ENCODE peak calls at places on chromosome 11, in nine cellular contexts. F is IMR-90, Q is transverse colon, Z is heart left ventricle, Y is GM12878, H is thyroid gland, U is right lobe of liver, V is A549, M is tibial nerve. D is an unnamed sample.

GRCh38 chr11:9859491-9860305 is 195.8 kb downstream of the SWAP70 start:
- DNase-seq in V (no peak), F (peak; percentile 62), U (no peak), Q (no peak), M (no peak), Z (no peak), H (no peak), Y (no peak), D (no peak)

GRCh38 chr11:19498986-19499669 is 213.5 kb upstream of the NAV2 start:
- DNase-seq in Y (no peak), F (peak; percentile 58), Q (no peak), Z (no peak), U (no peak), V (peak; percentile 6), H (peak; percentile 56), M (no peak), D (no peak)

GRCh38 chr11:86551286-86551685 is 121.1 kb downstream of the ME3 start:
- DNase-seq in Y (peak; percentile 1), H (peak; percentile 11), M (no peak), Z (no peak), U (no peak), Q (no peak), F (peak; percentile 95), V (peak; percentile 64), D (no peak)

GRCh38 chr11:100629671-100630070 is 57.4 kb upstream of the ARHGAP42 start:
- DNase-seq in U (no peak), V (peak; percentile 47), F (no peak), M (no peak), Q (no peak), Y (no peak), H (no peak), Z (no peak), D (no peak)

GRCh38 chr11:112540261-112540660 is 279.6 kb upstream of the PLET1 start:
- DNase-seq in Y (no peak), H (no peak), U (no peak), F (no peak), Q (no peak), Z (no peak), M (no peak), V (no peak), D (no peak)

GRCh38 chr11:104338186-104338585 is 174.2 kb upstream of the PDGFD start:
- DNase-seq in F (peak; percentile 15), U (no peak), Q (no peak), Z (no peak), M (no peak), V (no peak), H (no peak), Y (no peak), D (no peak)

GRCh38 chr11:71298016-71298550 is 45.7 kb upstream of the SHANK2 start:
- DNase-seq in U (no peak), Y (no peak), Z (no peak), M (no peak), Q (no peak), V (no peak), H (no peak), F (no peak), D (no peak)

GRCh38 chr11:117387992-117388765 is 60.5 kb downstream of the CEP164 start:
- DNase-seq in H (no peak), Y (no peak), V (no peak), M (no peak), U (peak; percentile 11), F (peak; percentile 77), Q (no peak), Z (no peak), D (no peak)

GRCh38 chr11:68687986-68688385 is 3.6 kb downstream of the GAL start:
- DNase-seq in H (no peak), Y (no peak), F (no peak), U (no peak), Z (no peak), M (no peak), V (no peak), Q (no peak), D (no peak)

GRCh38 chr11:33835143-33835878 is 56.6 kb downstream of the LMO2 start:
- DNase-seq in V (peak; percentile 69), F (peak; percentile 76), Z (no peak), U (no peak), Y (peak; percentile 3), Q (no peak), M (no peak), H (no peak), D (no peak)

GRCh38 chr11:122655527-122656072 is at the start of gene UBASH3B:
- DNase-seq in V (peak; percentile 84), F (peak; percentile 89), Q (peak; percentile 81), M (peak; percentile 48), Y (no peak), H (peak; percentile 80), U (peak; percentile 84), Z (peak; percentile 84), D (peak; percentile 78)
- TF ChIP-seq POLR2A in V (peak; percentile 77), F (peak; percentile 96), Q (peak; percentile 47), M (peak; percentile 26), Y (no peak), H (peak; percentile 54), U (peak; percentile 77), Z (peak; percentile 45), D (peak; percentile 36)

GRCh38 chr11:119728651-119729580 is at the start of gene NECTIN1:
- DNase-seq in Q (peak; percentile 91), H (peak; percentile 87), F (peak; percentile 79), Z (peak; percentile 93), V (peak; percentile 75), M (peak; percentile 80), Y (no peak), U (peak; percentile 91), D (peak; percentile 94)
- TF ChIP-seq POLR2A in Q (peak; percentile 69), H (peak; percentile 97), F (peak; percentile 57), Z (peak; percentile 79), V (peak; percentile 85), M (peak; percentile 93), Y (peak; percentile 77), U (peak; percentile 95), D (peak; percentile 84)

GRCh38 chr11:130159139-130159538 is 443 bp upstream of the ST14 start:
- DNase-seq in M (no peak), Z (no peak), Q (no peak), F (no peak), H (no peak), U (no peak), V (no peak), Y (no peak), D (no peak)
- TF ChIP-seq POLR2A in M (no peak), Z (no peak), Q (no peak), F (no peak), H (no peak), U (no peak), V (no peak), Y (no peak), D (no peak)

GRCh38 chr11:7514099-7514725 is 413 bp downstream of the PPFIBP2 start:
- DNase-seq in H (peak; percentile 38), F (no peak), V (no peak), Z (peak; percentile 40), M (no peak), Y (no peak), Q (peak; percentile 54), U (peak; percentile 66), D (no peak)

GRCh38 chr11:7512525-7513209 is 1.1 kb upstream of the PPFIBP2 start:
- DNase-seq in H (peak; percentile 95), U (peak; percentile 72), Z (peak; percentile 91), F (no peak), Q (peak; percentile 80), M (peak; percentile 61), V (no peak), Y (no peak), D (peak; percentile 90)

GRCh38 chr11:7511405-7511804 is 2.4 kb upstream of the PPFIBP2 start:
- DNase-seq in M (peak; percentile 30), F (no peak), V (no peak), U (peak; percentile 81), Y (no peak), H (peak; percentile 94), Z (peak; percentile 84), Q (peak; percentile 53), D (peak; percentile 69)

GRCh38 chr11:7515544-7515943 is 1.7 kb downstream of the PPFIBP2 start:
- DNase-seq in M (no peak), H (peak; percentile 36), U (no peak), Z (no peak), F (no peak), Y (no peak), V (no peak), Q (no peak), D (peak; percentile 43)

DNA sequence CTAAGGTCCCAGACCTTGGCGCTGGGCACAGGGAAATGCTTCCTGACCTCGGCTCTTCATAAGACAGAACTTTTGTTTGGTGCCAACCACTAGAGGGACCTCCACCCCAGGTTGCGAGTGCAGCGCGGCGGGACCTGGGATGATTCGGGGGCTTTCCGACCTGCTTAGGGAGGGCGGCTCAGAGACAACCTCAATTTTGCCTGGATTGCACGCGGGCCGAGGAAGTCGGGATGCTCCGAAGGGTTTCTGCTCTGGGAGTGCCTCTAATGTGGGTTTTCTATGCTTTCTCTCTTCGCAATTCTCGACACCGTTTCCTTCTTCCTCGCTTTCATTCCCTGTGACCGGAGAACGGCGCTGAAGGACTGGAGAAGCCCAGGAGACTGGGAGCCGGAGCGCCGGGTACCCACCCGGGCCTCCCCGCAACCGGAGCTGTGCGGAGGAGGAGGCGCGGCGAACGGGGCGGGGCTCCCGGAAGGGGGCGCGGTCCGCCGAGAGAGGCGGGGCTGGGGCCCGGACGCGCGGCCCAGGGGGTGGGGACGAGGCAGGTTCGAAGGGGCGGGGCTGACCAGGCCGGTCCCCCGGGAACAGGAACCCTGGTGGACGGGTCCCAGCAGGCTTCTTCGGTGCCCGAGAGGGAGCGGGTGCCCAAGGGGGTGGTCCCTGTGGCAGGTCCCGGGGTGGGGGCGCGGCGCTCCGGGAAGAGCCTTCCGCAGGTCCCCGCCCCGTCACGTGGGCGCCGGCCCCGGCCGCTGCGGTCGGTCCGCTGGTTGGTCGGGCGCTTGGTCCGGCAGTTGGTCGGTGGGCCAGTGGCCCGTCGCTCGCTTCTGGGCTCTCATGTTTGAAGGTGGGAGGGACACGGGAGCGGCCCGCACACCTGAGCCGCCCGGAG is at the start of gene PPFIBP2:
- DNase-seq in Z (peak; percentile 85), V (peak; percentile 73), F (peak; percentile 47), H (peak; percentile 93), Q (peak; percentile 91), Y (no peak), M (peak; percentile 66), U (peak; percentile 96), D (peak; percentile 83)
- TF ChIP-seq POLR2A in Z (peak; percentile 56), V (no peak), F (no peak), H (peak; percentile 95), Q (peak; percentile 64), Y (peak; percentile 84), M (peak; percentile 79), U (peak; percentile 92), D (no peak)

DNA sequence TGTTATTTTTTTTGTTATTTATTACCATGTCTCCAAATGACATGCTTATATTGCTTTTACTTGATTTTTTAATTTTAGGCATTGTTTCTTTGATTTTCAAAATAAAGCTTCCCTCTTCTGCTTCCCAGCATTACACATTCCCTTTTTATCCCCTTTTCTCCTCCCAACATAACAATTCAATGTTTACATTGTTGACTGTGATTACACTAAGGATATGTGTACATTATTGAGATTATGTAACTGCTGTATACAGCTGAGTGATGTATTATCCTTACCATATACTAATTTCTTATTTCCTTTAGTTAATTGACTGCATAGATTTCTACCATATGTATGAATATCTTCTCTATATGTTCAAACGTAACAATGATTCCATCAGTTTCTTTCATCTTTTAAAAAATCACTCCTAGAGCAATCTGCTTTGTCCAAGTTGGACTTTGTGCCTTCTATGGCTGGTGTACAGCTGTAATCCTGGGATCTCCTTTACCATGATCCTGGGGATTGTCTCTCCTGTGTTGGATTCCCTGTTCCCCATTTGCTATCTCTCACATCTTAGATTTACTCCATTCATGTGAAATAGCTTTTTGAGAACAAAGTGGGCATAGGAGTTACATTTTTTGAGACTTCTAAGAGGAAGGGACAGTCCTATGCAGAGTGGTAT is 21.6 kb downstream of the AASDHPPT start:
- DNase-seq in H (no peak), U (no peak), Q (no peak), V (no peak), M (no peak), Z (no peak), F (no peak), Y (no peak), D (no peak)
- TF ChIP-seq POLR2A in H (no peak), U (no peak), Q (no peak), V (no peak), M (no peak), Z (no peak), F (no peak), Y (no peak), D (no peak)

D was measured in Peyer's patch.